ENCODE peak calls at places on chromosomes 16 and 17, in nine cellular contexts. A is esophagus squamous epithelium; E is SK-N-SH; Z is A673; I is pancreas; T is sigmoid colon; F is prostate gland; P is spleen; J is CD8-positive, alpha-beta T cell. K is an unnamed sample.

GRCh38 chr17:45748911-45749310 is 35.2 kb upstream of the CRHR1 start:
- DNase-seq in F (no peak), E (no peak), T (no peak), I (no peak), P (no peak), Z (no peak), A (no peak), J (no peak), K (no peak)

GRCh38 chr16:81443688-81444447 is 740 bp upstream of the CMIP start:
- DNase-seq in T (peak; percentile 79), A (no peak), J (no peak), P (peak; percentile 93), Z (no peak), I (peak; percentile 84), E (no peak), F (no peak), K (no peak)

GRCh38 chr17:80025140-80025539 is 10.5 kb downstream of the TBC1D16 start:
- DNase-seq in A (no peak), J (no peak), T (no peak), P (no peak), I (no peak), Z (peak; percentile 28), F (peak; percentile 62), E (peak; percentile 59), K (no peak)

GRCh38 chr17:82734987-82735866 is at the start of gene FN3K:
- DNase-seq in Z (peak; percentile 63), F (peak; percentile 40), A (no peak), P (peak; percentile 80), E (peak; percentile 97), I (peak; percentile 86), J (peak; percentile 40), T (peak; percentile 92), K (peak; percentile 38)

GRCh38 chr16:66984902-66985311 is 3.5 kb upstream of the CES4A start:
- DNase-seq in E (no peak), Z (no peak), F (no peak), A (no peak), T (no peak), P (no peak), J (no peak), I (no peak), K (no peak)

GRCh38 chr16:13631916-13632315 is 288.0 kb upstream of the ERCC4 start:
- DNase-seq in I (no peak), A (no peak), Z (no peak), F (no peak), P (no peak), T (no peak), J (no peak), E (no peak), K (no peak)

GRCh38 chr16:77439106-77439505 is 4.3 kb upstream of the ADAMTS18 start:
- DNase-seq in Z (no peak), I (no peak), P (no peak), F (no peak), E (no peak), A (no peak), T (no peak), J (no peak), K (no peak)

GRCh38 chr16:70398177-70398743 is 40.6 kb downstream of the ST3GAL2 start:
- DNase-seq in J (no peak), E (no peak), I (no peak), P (no peak), T (no peak), A (no peak), F (no peak), Z (no peak), K (no peak)

GRCh38 chr16:1096164-1097082 is at the start of gene C1QTNF8:
- DNase-seq in J (no peak), P (no peak), T (no peak), I (no peak), E (no peak), F (no peak), Z (no peak), A (no peak), K (no peak)

GRCh38 chr16:1094124-1094479 is 1.9 kb downstream of the C1QTNF8 start:
- DNase-seq in J (no peak), E (no peak), T (no peak), I (no peak), F (no peak), A (no peak), Z (no peak), P (no peak), K (no peak)

GRCh38 chr16:1095450-1096163 is 437 bp downstream of the C1QTNF8 start:
- DNase-seq in T (no peak), I (no peak), Z (no peak), P (no peak), F (no peak), J (no peak), E (no peak), A (no peak), K (no peak)

GRCh38 chr16:1093284-1094123 is 2.5 kb downstream of the C1QTNF8 start:
- DNase-seq in E (peak; percentile 80), I (no peak), F (no peak), P (no peak), Z (peak; percentile 54), A (no peak), J (no peak), T (no peak), K (no peak)

DNA sequence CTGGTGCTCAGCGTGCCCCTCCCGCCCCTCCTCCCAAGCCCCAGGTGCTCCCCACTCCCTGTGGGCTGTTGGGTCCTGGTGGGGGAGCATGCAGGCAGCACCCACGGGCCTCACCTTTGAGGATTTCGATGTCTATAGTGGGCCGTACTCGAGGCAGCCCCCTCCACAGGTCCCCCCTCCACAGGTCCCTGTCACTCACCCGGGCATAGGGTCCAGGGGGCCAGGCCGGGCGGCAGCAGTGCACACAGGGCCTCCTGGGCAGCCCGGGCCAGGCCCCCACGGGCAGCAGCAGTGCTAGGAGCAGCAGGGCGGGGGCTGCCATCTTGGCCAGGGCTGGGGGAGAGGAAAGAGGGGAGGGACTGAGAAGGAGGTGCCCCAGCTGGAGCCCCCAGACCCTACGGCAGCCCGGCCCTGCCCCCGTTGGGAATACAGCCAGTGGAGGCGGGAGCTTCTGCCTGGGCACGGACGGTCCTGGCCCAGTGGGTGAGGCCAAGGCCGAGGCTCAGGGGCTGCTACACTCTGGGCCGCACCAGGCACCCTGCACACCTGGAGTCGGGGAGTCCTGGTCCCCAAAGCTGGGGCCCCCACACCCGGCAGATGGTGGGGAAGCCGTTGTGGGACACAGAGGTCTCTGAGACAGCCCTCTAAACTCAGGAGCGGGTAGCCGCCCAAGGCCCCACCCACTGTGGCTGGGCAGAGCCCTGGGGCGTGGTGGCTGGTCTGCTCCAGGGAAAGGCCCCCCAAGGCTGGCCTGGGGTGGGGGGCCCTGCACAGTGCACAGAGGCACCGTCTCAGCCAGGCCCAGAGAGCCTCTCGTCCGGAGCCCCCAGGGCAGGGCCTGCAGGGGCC is 1.2 kb downstream of the C1QTNF8 start:
- DNase-seq in A (no peak), Z (no peak), J (no peak), E (no peak), I (no peak), P (no peak), F (no peak), T (no peak), K (no peak)
- H3K27ac ChIP-seq in A (no peak overlapping the region), Z (no peak overlapping the region), J (no peak overlapping the region), E (no peak overlapping the region), I (no peak overlapping the region), P (no peak overlapping the region), F (no peak overlapping the region), T (no peak overlapping the region), K (no peak overlapping the region)

GRCh38 chr17:78133971-78134898 is 3.7 kb downstream of the TMC8 start:
- DNase-seq in E (peak; percentile 84), I (peak; percentile 79), J (peak; percentile 79), F (peak; percentile 54), T (no peak), Z (peak; percentile 70), P (peak; percentile 95), A (no peak), K (peak; percentile 84)
- H3K27me3 ChIP-seq in E (peaks cover 3% of the 10 kb centered on the region), I (no peaks in the 10 kb centered on the region), J (no peaks in the 10 kb centered on the region), F (no peaks in the 10 kb centered on the region), T (peaks cover 44% of the 10 kb centered on the region), Z (no peaks in the 10 kb centered on the region), P (no peaks in the 10 kb centered on the region), A (no peaks in the 10 kb centered on the region), K (no peaks in the 10 kb centered on the region)

DNA sequence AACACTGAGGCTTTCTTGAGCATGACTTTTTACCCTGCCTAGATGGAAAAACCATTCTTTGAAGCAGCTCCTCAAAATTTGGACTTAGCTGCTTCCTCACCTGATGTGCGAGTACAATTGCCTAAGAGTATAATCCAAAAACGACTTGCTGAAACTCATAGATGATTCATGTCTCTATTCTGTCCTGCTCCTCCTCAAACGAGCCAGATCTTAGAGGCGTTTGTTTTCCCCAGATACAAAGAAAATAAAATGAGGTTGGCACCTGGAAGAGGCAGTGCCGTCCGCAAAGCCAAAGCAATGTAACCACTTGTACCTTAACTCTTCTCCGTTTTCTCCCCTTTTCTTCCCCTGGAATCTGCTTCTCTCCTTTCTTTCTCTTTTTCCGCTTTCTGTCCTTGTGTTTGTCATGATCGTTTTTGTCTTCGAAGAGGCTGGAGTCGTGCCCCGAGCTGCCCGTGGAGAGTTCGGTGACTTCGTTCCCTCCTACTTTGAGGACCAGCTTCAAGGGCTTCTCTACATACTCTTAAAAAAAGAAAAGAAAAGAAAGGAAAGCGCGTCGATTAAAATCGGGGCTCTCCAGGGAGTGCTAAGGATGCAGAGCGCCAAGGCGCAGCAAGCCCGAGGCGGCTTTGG is 895 bp downstream of the BRD7 start:
- DNase-seq in F (no peak), P (no peak), A (no peak), I (no peak), T (no peak), Z (no peak), E (no peak), J (no peak), K (no peak)
- H3K4me1 ChIP-seq in F (no peaks in the 10 kb centered on the region), P (peaks cover 51% of the 10 kb centered on the region), A (peaks cover 51% of the 10 kb centered on the region), I (peaks cover 20% of the 10 kb centered on the region), T (peaks cover 40% of the 10 kb centered on the region), Z (peaks cover 8% of the 10 kb centered on the region), E (peaks cover 21% of the 10 kb centered on the region), J (peaks cover 44% of the 10 kb centered on the region), K (peaks cover 39% of the 10 kb centered on the region)

GRCh38 chr16:48279199-48279598 is 31.9 kb upstream of the ABCC11 start:
- DNase-seq in P (no peak), F (no peak), A (no peak), I (no peak), J (no peak), T (no peak), E (no peak), Z (no peak), K (no peak)

GRCh38 chr16:48284772-48285409 is 37.6 kb upstream of the ABCC11 start:
- DNase-seq in Z (no peak), T (no peak), I (no peak), J (no peak), P (no peak), E (no peak), F (no peak), A (no peak), K (peak; percentile 9)

GRCh38 chr16:48287239-48287638 is 39.9 kb upstream of the ABCC11 start:
- DNase-seq in F (no peak), T (no peak), A (no peak), I (no peak), Z (no peak), E (no peak), J (no peak), P (no peak), K (no peak)

GRCh38 chr16:48277158-48277557 is 29.8 kb upstream of the ABCC11 start:
- DNase-seq in A (no peak), T (no peak), Z (no peak), F (no peak), E (no peak), I (no peak), J (no peak), P (no peak), K (no peak)

DNA sequence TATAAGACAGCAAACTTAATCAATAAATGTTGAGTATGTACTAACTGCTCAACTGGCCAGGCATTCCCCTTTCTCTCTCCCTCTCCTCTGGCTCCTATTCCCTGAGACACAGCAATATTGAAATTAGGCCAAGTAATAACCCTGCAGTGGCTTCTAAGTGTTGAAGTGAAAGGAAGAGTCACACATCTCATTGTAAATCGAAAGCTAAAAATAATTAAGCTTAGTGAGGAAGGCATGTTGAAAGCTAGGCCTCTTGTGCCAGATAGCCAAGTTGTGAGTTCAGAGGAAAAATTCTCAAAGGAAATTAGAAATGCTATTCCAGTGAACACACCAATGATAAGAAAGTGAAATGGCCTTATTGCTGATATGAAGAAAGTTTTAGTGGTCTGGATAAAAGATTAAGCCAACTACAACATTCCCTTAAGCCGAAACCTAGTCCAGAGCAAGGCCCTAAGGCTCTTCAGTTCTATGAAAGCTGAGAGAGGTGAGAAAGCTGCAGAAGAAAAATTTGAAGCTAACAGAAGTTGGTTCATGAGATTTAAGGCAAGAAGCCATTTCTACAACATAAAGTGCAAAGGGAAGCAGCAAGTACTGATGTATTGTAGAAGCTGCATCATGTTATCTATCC is 35.4 kb upstream of the ABCC11 start:
- DNase-seq in Z (no peak), A (no peak), P (no peak), F (no peak), I (no peak), J (no peak), T (no peak), E (no peak), K (no peak)
- H3K27ac ChIP-seq in Z (no peak overlapping the region), A (no peak overlapping the region), P (peak overlapping the region; percentile 12), F (no peak overlapping the region), I (no peak overlapping the region), J (no peak overlapping the region), T (peak overlapping the region; percentile 47), E (no peak overlapping the region), K (no peak overlapping the region)